ENCODE peak calls at places on chromosome 12, in four cellular contexts. M is body of pancreas, C is NCI-H1105, Y is endothelial cell. H is an unnamed sample.

GRCh38 chr12:6917491-6918231 is 3.3 kb downstream of the ENO2 start:
- DNase-seq in Y (no peak), M (no peak), C (no peak), H (no peak)

GRCh38 chr12:14113031-14113430 is 131.6 kb upstream of the GRIN2B start:
- DNase-seq in M (no peak), C (no peak), Y (no peak), H (no peak)

GRCh38 chr12:10408842-10409241 is 715 bp downstream of the KLRC4 start:
- DNase-seq in Y (no peak), M (no peak), C (no peak), H (no peak)

GRCh38 chr12:60144395-60144794 is 548.6 kb downstream of the SLC16A7 start:
- DNase-seq in Y (no peak), C (no peak), M (no peak), H (no peak)

GRCh38 chr12:11658796-11659195 is 9.3 kb downstream of the ETV6 start:
- DNase-seq in Y (no peak), C (no peak), M (no peak), H (no peak)

GRCh38 chr12:124463341-124463861 is 104.0 kb downstream of the NCOR2 start:
- DNase-seq in Y (no peak), M (no peak), C (no peak), H (peak)

GRCh38 chr12:32496946-32497345 is 97.6 kb downstream of the FGD4 start:
- DNase-seq in Y (no peak), C (no peak), M (no peak), H (no peak)

GRCh38 chr12:121446760-121447159 is 46.8 kb downstream of the RNF34 start:
- DNase-seq in Y (no peak), C (no peak), M (no peak), H (no peak)

GRCh38 chr12:54051916-54052744 is 1.5 kb upstream of the HOXC4 start:
- DNase-seq in C (peak), M (no peak), Y (no peak), H (no peak)

GRCh38 chr12:5305425-5305824 is 126.5 kb upstream of the NTF3 start:
- DNase-seq in M (no peak), C (no peak), Y (no peak), H (no peak)

GRCh38 chr12:25705256-25705655 is 152.2 kb upstream of the LMNTD1 start:
- DNase-seq in M (no peak), C (no peak), Y (no peak), H (no peak)

GRCh38 chr12:39272934-39273770 is 169.8 kb downstream of the KIF21A start:
- DNase-seq in Y (peak), C (peak), M (peak), H (peak)

GRCh38 chr12:128726866-128727265 is 96.9 kb downstream of the SLC15A4 start:
- DNase-seq in M (no peak), Y (no peak), C (no peak), H (no peak)

GRCh38 chr12:100926669-100927248 is 132.2 kb downstream of the ANO4 start:
- DNase-seq in Y (peak), M (peak), C (no peak), H (peak)

GRCh38 chr12:92953747-92954146 is 24.7 kb upstream of the EEA1 start:
- DNase-seq in Y (no peak), M (no peak), C (no peak), H (no peak)

GRCh38 chr12:26276709-26277108 is 81.3 kb downstream of the SSPN start:
- DNase-seq in Y (no peak), M (no peak), C (no peak), H (no peak)

GRCh38 chr12:64826234-64826633 is 1.8 kb downstream of the TBC1D30 start:
- DNase-seq in C (peak), M (peak), Y (peak), H (no peak)

GRCh38 chr12:101982307-101982706 is 79.5 kb downstream of the WASHC3 start:
- DNase-seq in C (no peak), Y (no peak), M (no peak), H (no peak)

GRCh38 chr12:79886917-79887519 is 47.9 kb downstream of the PPP1R12A start:
- DNase-seq in Y (no peak), M (no peak), C (peak), H (peak)

GRCh38 chr12:85804663-85805062 is 31.5 kb downstream of the RASSF9 start:
- DNase-seq in M (no peak), Y (no peak), C (no peak), H (no peak)

GRCh38 chr12:6233121-6233971 is 33.1 kb downstream of the CD9 start:
- DNase-seq in C (no peak), M (peak), Y (no peak), H (no peak)

GRCh38 chr12:103986823-103987222 is 21.2 kb downstream of the TDG start:
- DNase-seq in Y (no peak), M (no peak), C (no peak), H (no peak)

GRCh38 chr12:124392991-124393790 is 98.3 kb downstream of the RFLNA start:
- DNase-seq in M (peak), Y (no peak), C (peak), H (no peak)

GRCh38 chr12:54586620-54587019 is 1.8 kb downstream of the PPP1R1A start:
- DNase-seq in Y (no peak), C (no peak), M (no peak), H (no peak)

GRCh38 chr12:100901266-100901665 is 106.7 kb downstream of the ANO4 start:
- DNase-seq in M (no peak), Y (no peak), C (no peak), H (no peak)

GRCh38 chr12:89665556-89665955 is 43.1 kb downstream of the ATP2B1 start:
- DNase-seq in C (no peak), Y (no peak), M (no peak), H (no peak)

GRCh38 chr12:46145881-46146280 is 123.0 kb downstream of the SLC38A1 start:
- DNase-seq in M (no peak), Y (no peak), C (no peak), H (no peak)

GRCh38 chr12:570949-571794 is 92.1 kb downstream of the NINJ2 start:
- DNase-seq in M (peak), C (no peak), Y (no peak), H (no peak)